ENCODE peak calls at places on chromosomes 16 and 17, in five cellular contexts. One of them, this sample, is unnamed.

GRCh38 chr16:53921042-53921441 is 217.1 kb downstream of the FTO start:
- DNase-seq in A549: no peak
- DNase-seq in IMR-90: no peak
- DNase-seq in GM12878: no peak
- DNase-seq in K562: no peak
- DNase-seq in this sample: no peak

GRCh38 chr16:76474048-76474447 is 196.8 kb downstream of the CNTNAP4 start:
- DNase-seq in A549: no peak
- DNase-seq in IMR-90: no peak
- DNase-seq in GM12878: no peak
- DNase-seq in K562: no peak
- DNase-seq in this sample: no peak

GRCh38 chr16:86166414-86166813 is 267.5 kb downstream of the IRF8 start:
- DNase-seq in A549: no peak
- DNase-seq in IMR-90: no peak
- DNase-seq in GM12878: no peak
- DNase-seq in K562: no peak
- DNase-seq in this sample: no peak

GRCh38 chr17:57946798-57947358 is 8.3 kb downstream of the CUEDC1 start:
- DNase-seq in A549: peak
- DNase-seq in IMR-90: peak
- DNase-seq in GM12878: peak
- DNase-seq in K562: no peak
- DNase-seq in this sample: no peak

GRCh38 chr17:81961087-81961514 is at the start of gene NOTUM:
- DNase-seq in A549: peak
- DNase-seq in IMR-90: peak
- DNase-seq in GM12878: no peak
- DNase-seq in K562: peak
- DNase-seq in this sample: peak

GRCh38 chr17:80793421-80793820 is 198.2 kb upstream of the CHMP6 start:
- DNase-seq in A549: no peak
- DNase-seq in IMR-90: no peak
- DNase-seq in GM12878: no peak
- DNase-seq in K562: no peak
- DNase-seq in this sample: no peak

GRCh38 chr17:40518401-40519088 is 17.1 kb upstream of the TNS4 start:
- DNase-seq in A549: peak
- DNase-seq in IMR-90: no peak
- DNase-seq in GM12878: no peak
- DNase-seq in K562: peak
- DNase-seq in this sample: no peak

GRCh38 chr17:31216053-31216751 is 80.8 kb downstream of the OMG start:
- DNase-seq in A549: peak
- DNase-seq in IMR-90: peak
- DNase-seq in GM12878: peak
- DNase-seq in K562: no peak
- DNase-seq in this sample: peak

GRCh38 chr16:29991571-29991904 is 3.9 kb downstream of the HIRIP3 start:
- DNase-seq in A549: no peak
- DNase-seq in IMR-90: no peak
- DNase-seq in GM12878: no peak
- DNase-seq in K562: no peak
- DNase-seq in this sample: no peak

GRCh38 chr17:39027037-39027436 is 59.8 kb upstream of the FBXO47 start:
- DNase-seq in A549: peak
- DNase-seq in IMR-90: no peak
- DNase-seq in GM12878: no peak
- DNase-seq in K562: peak
- DNase-seq in this sample: peak

GRCh38 chr17:79006794-79007503 is 2.6 kb downstream of the CANT1 start:
- DNase-seq in A549: no peak
- DNase-seq in IMR-90: no peak
- DNase-seq in GM12878: no peak
- DNase-seq in K562: no peak
- DNase-seq in this sample: no peak

GRCh38 chr16:5604770-5605169 is 507.2 kb upstream of the EEF2KMT start:
- DNase-seq in A549: peak
- DNase-seq in IMR-90: no peak
- DNase-seq in GM12878: no peak
- DNase-seq in K562: no peak
- DNase-seq in this sample: peak

GRCh38 chr16:67235816-67236547 is 9.1 kb downstream of the TMEM208 start:
- DNase-seq in A549: no peak
- DNase-seq in IMR-90: no peak
- DNase-seq in GM12878: no peak
- DNase-seq in K562: no peak
- DNase-seq in this sample: no peak

GRCh38 chr16:84603115-84603816 is 14.6 kb downstream of the COTL1 start:
- DNase-seq in A549: peak
- DNase-seq in IMR-90: peak
- DNase-seq in GM12878: no peak
- DNase-seq in K562: no peak
- DNase-seq in this sample: no peak

GRCh38 chr16:49055824-49056545 is 225.7 kb downstream of the CBLN1 start:
- DNase-seq in A549: no peak
- DNase-seq in IMR-90: no peak
- DNase-seq in GM12878: no peak
- DNase-seq in K562: no peak
- DNase-seq in this sample: no peak

GRCh38 chr16:11205754-11206459 is 50.1 kb downstream of the SOCS1 start:
- DNase-seq in A549: no peak
- DNase-seq in IMR-90: peak
- DNase-seq in GM12878: no peak
- DNase-seq in K562: no peak
- DNase-seq in this sample: no peak

GRCh38 chr17:38469875-38470274 is 41.6 kb downstream of the ARHGAP23 start:
- DNase-seq in A549: no peak
- DNase-seq in IMR-90: peak
- DNase-seq in GM12878: no peak
- DNase-seq in K562: peak
- DNase-seq in this sample: no peak

GRCh38 chr17:6831662-6832263 is at the start of gene TEKT1:
- DNase-seq in A549: peak
- DNase-seq in IMR-90: peak
- DNase-seq in GM12878: no peak
- DNase-seq in K562: peak
- DNase-seq in this sample: peak

GRCh38 chr17:28346746-28347246 is 10.5 kb downstream of the POLDIP2 start:
- DNase-seq in A549: no peak
- DNase-seq in IMR-90: no peak
- DNase-seq in GM12878: no peak
- DNase-seq in K562: peak
- DNase-seq in this sample: peak

GRCh38 chr16:4324871-4325740 is 9.2 kb downstream of the GLIS2 start:
- DNase-seq in A549: no peak
- DNase-seq in IMR-90: no peak
- DNase-seq in GM12878: no peak
- DNase-seq in K562: no peak
- DNase-seq in this sample: peak

GRCh38 chr16:57755726-57756423 is 20.3 kb downstream of the KATNB1 start:
- DNase-seq in A549: no peak
- DNase-seq in IMR-90: no peak
- DNase-seq in GM12878: no peak
- DNase-seq in K562: no peak
- DNase-seq in this sample: no peak

GRCh38 chr17:79840204-79840988 is 1.2 kb upstream of the CBX4 start:
- DNase-seq in A549: no peak
- DNase-seq in IMR-90: peak
- DNase-seq in GM12878: no peak
- DNase-seq in K562: no peak
- DNase-seq in this sample: peak

GRCh38 chr17:47949197-47949759 is 7.9 kb downstream of the PNPO start:
- DNase-seq in A549: peak
- DNase-seq in IMR-90: peak
- DNase-seq in GM12878: peak
- DNase-seq in K562: peak
- DNase-seq in this sample: peak

GRCh38 chr17:39144414-39144813 is 7.0 kb downstream of the PLXDC1 start:
- DNase-seq in A549: no peak
- DNase-seq in IMR-90: peak
- DNase-seq in GM12878: no peak
- DNase-seq in K562: no peak
- DNase-seq in this sample: no peak

GRCh38 chr16:65154321-65154720 is 32.5 kb upstream of the CDH11 start:
- DNase-seq in A549: no peak
- DNase-seq in IMR-90: no peak
- DNase-seq in GM12878: no peak
- DNase-seq in K562: no peak
- DNase-seq in this sample: no peak

GRCh38 chr16:4347010-4347409 is 4.1 kb downstream of the PAM16 start:
- DNase-seq in A549: no peak
- DNase-seq in IMR-90: no peak
- DNase-seq in GM12878: no peak
- DNase-seq in K562: no peak
- DNase-seq in this sample: no peak

GRCh38 chr17:47818002-47818695 is 3.4 kb downstream of the OSBPL7 start:
- DNase-seq in A549: no peak
- DNase-seq in IMR-90: no peak
- DNase-seq in GM12878: no peak
- DNase-seq in K562: no peak
- DNase-seq in this sample: no peak

GRCh38 chr16:30958164-30959083 is 870 bp downstream of the SETD1A start:
- DNase-seq in A549: peak
- DNase-seq in IMR-90: peak
- DNase-seq in GM12878: no peak
- DNase-seq in K562: peak
- DNase-seq in this sample: peak

DNA sequence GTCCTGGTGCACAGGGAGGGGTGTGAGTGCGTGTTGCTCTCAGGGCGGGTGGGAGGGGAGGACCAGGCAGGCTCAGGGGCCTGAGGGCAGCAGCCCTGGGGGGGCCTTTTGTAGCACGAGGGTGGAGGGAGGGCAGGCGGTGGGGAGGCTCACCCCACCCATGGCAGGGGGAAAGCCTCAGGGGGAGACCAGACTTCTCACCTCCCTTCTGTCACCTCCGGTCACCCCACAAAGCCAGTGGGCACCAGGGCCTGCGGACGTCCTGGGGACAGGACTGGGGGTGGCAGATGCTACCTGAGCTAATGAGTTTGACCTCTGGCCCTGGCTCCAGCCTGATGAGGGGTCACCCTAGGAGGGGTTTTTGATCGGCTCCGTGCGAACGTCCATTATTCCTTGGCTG is 39.0 kb downstream of the SOX8 start:
- DNase-seq in A549: no peak
- DNase-seq in IMR-90: no peak
- DNase-seq in GM12878: no peak
- DNase-seq in K562: no peak
- DNase-seq in this sample: no peak
- TF ChIP-seq RCOR1 in A549: no peak
- TF ChIP-seq RCOR1 in IMR-90: no peak
- TF ChIP-seq RCOR1 in GM12878: no peak
- TF ChIP-seq RCOR1 in K562: no peak
- TF ChIP-seq RCOR1 in this sample: no peak

GRCh38 chr17:8430966-8431365 is 4.7 kb upstream of the NDEL1 start:
- DNase-seq in A549: no peak
- DNase-seq in IMR-90: peak
- DNase-seq in GM12878: no peak
- DNase-seq in K562: no peak
- DNase-seq in this sample: no peak
- TF ChIP-seq RCOR1 in A549: no peak
- TF ChIP-seq RCOR1 in IMR-90: no peak
- TF ChIP-seq RCOR1 in GM12878: no peak
- TF ChIP-seq RCOR1 in K562: no peak
- TF ChIP-seq RCOR1 in this sample: no peak

GRCh38 chr17:61490540-61490975 is 38.3 kb downstream of the TBX4 start:
- DNase-seq in A549: peak
- DNase-seq in IMR-90: peak
- DNase-seq in GM12878: no peak
- DNase-seq in K562: no peak
- DNase-seq in this sample: no peak
- TF ChIP-seq RCOR1 in A549: no peak
- TF ChIP-seq RCOR1 in IMR-90: peak
- TF ChIP-seq RCOR1 in GM12878: no peak
- TF ChIP-seq RCOR1 in K562: no peak
- TF ChIP-seq RCOR1 in this sample: no peak

DNA sequence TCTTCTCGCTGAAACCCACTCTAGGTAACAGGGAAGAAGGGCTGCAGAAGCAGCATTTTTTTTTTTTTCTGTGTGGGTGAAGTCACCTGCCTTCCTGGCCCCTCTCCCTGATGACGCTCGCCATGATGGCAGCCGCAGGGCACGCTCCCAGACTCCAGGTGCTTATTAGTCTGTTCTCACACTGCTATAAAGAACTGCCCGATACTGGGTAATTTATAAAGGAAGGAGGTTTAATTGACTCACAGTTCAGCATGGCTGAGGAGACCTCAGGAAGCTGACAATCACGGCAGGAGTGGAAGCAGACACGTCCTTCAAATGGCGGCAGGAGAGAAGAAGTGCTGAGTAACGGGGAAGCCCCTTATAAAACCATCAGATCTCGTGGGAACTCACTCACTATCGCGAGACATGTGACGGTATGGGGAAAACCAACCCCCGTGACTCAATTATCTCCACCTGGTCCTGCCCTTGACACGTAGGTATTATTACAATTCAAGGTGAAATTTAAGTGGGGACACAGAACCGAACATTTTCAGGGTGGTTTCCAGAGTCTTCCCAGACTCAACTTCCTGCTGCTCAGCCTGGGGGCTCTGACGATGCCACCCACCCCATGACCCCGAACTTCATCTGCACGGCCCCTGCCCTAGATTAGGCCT is 34.9 kb upstream of the NLRP1 start:
- DNase-seq in A549: no peak
- DNase-seq in IMR-90: no peak
- DNase-seq in GM12878: peak
- DNase-seq in K562: peak
- DNase-seq in this sample: no peak
- TF ChIP-seq RCOR1 in A549: no peak
- TF ChIP-seq RCOR1 in IMR-90: no peak
- TF ChIP-seq RCOR1 in GM12878: no peak
- TF ChIP-seq RCOR1 in K562: no peak
- TF ChIP-seq RCOR1 in this sample: no peak

GRCh38 chr17:33498069-33498468 is 205.0 kb upstream of the ASIC2 start:
- DNase-seq in A549: no peak
- DNase-seq in IMR-90: no peak
- DNase-seq in GM12878: no peak
- DNase-seq in K562: no peak
- DNase-seq in this sample: no peak
- TF ChIP-seq RCOR1 in A549: no peak
- TF ChIP-seq RCOR1 in IMR-90: no peak
- TF ChIP-seq RCOR1 in GM12878: no peak
- TF ChIP-seq RCOR1 in K562: no peak
- TF ChIP-seq RCOR1 in this sample: no peak

GRCh38 chr17:59623151-59623550 is 3.5 kb downstream of the CLTC start:
- DNase-seq in A549: no peak
- DNase-seq in IMR-90: no peak
- DNase-seq in GM12878: no peak
- DNase-seq in K562: no peak
- DNase-seq in this sample: no peak
- TF ChIP-seq RCOR1 in A549: no peak
- TF ChIP-seq RCOR1 in IMR-90: no peak
- TF ChIP-seq RCOR1 in GM12878: no peak
- TF ChIP-seq RCOR1 in K562: no peak
- TF ChIP-seq RCOR1 in this sample: no peak

GRCh38 chr17:74842599-74843351 is 16.9 kb downstream of the GRIN2C start:
- DNase-seq in A549: peak
- DNase-seq in IMR-90: peak
- DNase-seq in GM12878: no peak
- DNase-seq in K562: peak
- DNase-seq in this sample: peak
- TF ChIP-seq RCOR1 in A549: no peak
- TF ChIP-seq RCOR1 in IMR-90: no peak
- TF ChIP-seq RCOR1 in GM12878: no peak
- TF ChIP-seq RCOR1 in K562: no peak
- TF ChIP-seq RCOR1 in this sample: peak

GRCh38 chr16:19287241-19287640 is 1.7 kb downstream of the CLEC19A start:
- DNase-seq in A549: no peak
- DNase-seq in IMR-90: no peak
- DNase-seq in GM12878: no peak
- DNase-seq in K562: no peak
- DNase-seq in this sample: no peak
- TF ChIP-seq RCOR1 in A549: no peak
- TF ChIP-seq RCOR1 in IMR-90: no peak
- TF ChIP-seq RCOR1 in GM12878: no peak
- TF ChIP-seq RCOR1 in K562: no peak
- TF ChIP-seq RCOR1 in this sample: no peak

This sample was measured in SK-N-SH.